ENCODE peak calls at places on chromosome 2, in five cellular contexts. One of them, this sample, is unnamed.

GRCh38 chr2:129894616-129895015 is 84.8 kb upstream of the RAB6C start:
- DNase-seq in stimulated activated naive B cell treated with anti-CD40 and anti-IgM and Interleukin-4, amounts not matched to agents 10 μg/mL and 1 μg/mL and 100 μg/mL, for 72 hours: no peak
- DNase-seq in stromal cell of bone marrow: no peak
- DNase-seq in astrocyte: no peak
- DNase-seq in left ventricle myocardium inferior: no peak
- DNase-seq in this sample: no peak

GRCh38 chr2:210477496-210477895 is 937 bp upstream of the LANCL1 start:
- DNase-seq in stimulated activated naive B cell treated with anti-CD40 and anti-IgM and Interleukin-4, amounts not matched to agents 10 μg/mL and 1 μg/mL and 100 μg/mL, for 72 hours: no peak
- DNase-seq in stromal cell of bone marrow: peak
- DNase-seq in astrocyte: peak
- DNase-seq in left ventricle myocardium inferior: no peak
- DNase-seq in this sample: no peak

GRCh38 chr2:60175290-60175689 is 378.2 kb downstream of the BCL11A start:
- DNase-seq in stimulated activated naive B cell treated with anti-CD40 and anti-IgM and Interleukin-4, amounts not matched to agents 10 μg/mL and 1 μg/mL and 100 μg/mL, for 72 hours: no peak
- DNase-seq in stromal cell of bone marrow: no peak
- DNase-seq in astrocyte: no peak
- DNase-seq in left ventricle myocardium inferior: no peak
- DNase-seq in this sample: no peak

GRCh38 chr2:59998324-59998723 is 555.1 kb downstream of the BCL11A start:
- DNase-seq in stimulated activated naive B cell treated with anti-CD40 and anti-IgM and Interleukin-4, amounts not matched to agents 10 μg/mL and 1 μg/mL and 100 μg/mL, for 72 hours: no peak
- DNase-seq in stromal cell of bone marrow: no peak
- DNase-seq in astrocyte: no peak
- DNase-seq in left ventricle myocardium inferior: no peak
- DNase-seq in this sample: no peak

GRCh38 chr2:58903427-58903826 is 662.3 kb upstream of the FANCL start:
- DNase-seq in stimulated activated naive B cell treated with anti-CD40 and anti-IgM and Interleukin-4, amounts not matched to agents 10 μg/mL and 1 μg/mL and 100 μg/mL, for 72 hours: no peak
- DNase-seq in stromal cell of bone marrow: no peak
- DNase-seq in astrocyte: no peak
- DNase-seq in left ventricle myocardium inferior: no peak
- DNase-seq in this sample: no peak

GRCh38 chr2:10951558-10952414 is 40.1 kb downstream of the KCNF1 start:
- DNase-seq in stimulated activated naive B cell treated with anti-CD40 and anti-IgM and Interleukin-4, amounts not matched to agents 10 μg/mL and 1 μg/mL and 100 μg/mL, for 72 hours: no peak
- DNase-seq in stromal cell of bone marrow: no peak
- DNase-seq in astrocyte: no peak
- DNase-seq in left ventricle myocardium inferior: no peak
- DNase-seq in this sample: no peak

GRCh38 chr2:231708773-231709635 is 679 bp downstream of the PTMA start:
- DNase-seq in stimulated activated naive B cell treated with anti-CD40 and anti-IgM and Interleukin-4, amounts not matched to agents 10 μg/mL and 1 μg/mL and 100 μg/mL, for 72 hours: no peak
- DNase-seq in stromal cell of bone marrow: no peak
- DNase-seq in astrocyte: no peak
- DNase-seq in left ventricle myocardium inferior: peak
- DNase-seq in this sample: peak

GRCh38 chr2:56198936-56199335 is 15.1 kb downstream of the CCDC85A start:
- DNase-seq in stimulated activated naive B cell treated with anti-CD40 and anti-IgM and Interleukin-4, amounts not matched to agents 10 μg/mL and 1 μg/mL and 100 μg/mL, for 72 hours: no peak
- DNase-seq in stromal cell of bone marrow: no peak
- DNase-seq in astrocyte: no peak
- DNase-seq in left ventricle myocardium inferior: no peak
- DNase-seq in this sample: no peak

GRCh38 chr2:240139011-240139441 is 1.4 kb downstream of the OTOS start:
- DNase-seq in stimulated activated naive B cell treated with anti-CD40 and anti-IgM and Interleukin-4, amounts not matched to agents 10 μg/mL and 1 μg/mL and 100 μg/mL, for 72 hours: no peak
- DNase-seq in stromal cell of bone marrow: no peak
- DNase-seq in astrocyte: no peak
- DNase-seq in left ventricle myocardium inferior: no peak
- DNase-seq in this sample: no peak

GRCh38 chr2:27795868-27796277 is 24.4 kb downstream of the MRPL33 start:
- DNase-seq in stimulated activated naive B cell treated with anti-CD40 and anti-IgM and Interleukin-4, amounts not matched to agents 10 μg/mL and 1 μg/mL and 100 μg/mL, for 72 hours: no peak
- DNase-seq in stromal cell of bone marrow: peak
- DNase-seq in astrocyte: peak
- DNase-seq in left ventricle myocardium inferior: no peak
- DNase-seq in this sample: no peak

GRCh38 chr2:11655495-11655894 is 14.5 kb downstream of the NTSR2 start:
- DNase-seq in stimulated activated naive B cell treated with anti-CD40 and anti-IgM and Interleukin-4, amounts not matched to agents 10 μg/mL and 1 μg/mL and 100 μg/mL, for 72 hours: no peak
- DNase-seq in stromal cell of bone marrow: no peak
- DNase-seq in astrocyte: no peak
- DNase-seq in left ventricle myocardium inferior: no peak
- DNase-seq in this sample: no peak

GRCh38 chr2:217289909-217290283 is 430.0 kb upstream of the TNP1 start:
- DNase-seq in stimulated activated naive B cell treated with anti-CD40 and anti-IgM and Interleukin-4, amounts not matched to agents 10 μg/mL and 1 μg/mL and 100 μg/mL, for 72 hours: no peak
- DNase-seq in stromal cell of bone marrow: no peak
- DNase-seq in astrocyte: peak
- DNase-seq in left ventricle myocardium inferior: no peak
- DNase-seq in this sample: no peak

GRCh38 chr2:88085099-88085498 is 17.5 kb downstream of the SMYD1 start:
- DNase-seq in stimulated activated naive B cell treated with anti-CD40 and anti-IgM and Interleukin-4, amounts not matched to agents 10 μg/mL and 1 μg/mL and 100 μg/mL, for 72 hours: no peak
- DNase-seq in stromal cell of bone marrow: no peak
- DNase-seq in astrocyte: no peak
- DNase-seq in left ventricle myocardium inferior: no peak
- DNase-seq in this sample: no peak

GRCh38 chr2:23475473-23475872 is 90.5 kb downstream of the KLHL29 start:
- DNase-seq in stimulated activated naive B cell treated with anti-CD40 and anti-IgM and Interleukin-4, amounts not matched to agents 10 μg/mL and 1 μg/mL and 100 μg/mL, for 72 hours: no peak
- DNase-seq in stromal cell of bone marrow: no peak
- DNase-seq in astrocyte: no peak
- DNase-seq in left ventricle myocardium inferior: no peak
- DNase-seq in this sample: no peak

GRCh38 chr2:203225423-203226039 is 13.3 kb upstream of the CYP20A1 start:
- DNase-seq in stimulated activated naive B cell treated with anti-CD40 and anti-IgM and Interleukin-4, amounts not matched to agents 10 μg/mL and 1 μg/mL and 100 μg/mL, for 72 hours: no peak
- DNase-seq in stromal cell of bone marrow: no peak
- DNase-seq in astrocyte: no peak
- DNase-seq in left ventricle myocardium inferior: no peak
- DNase-seq in this sample: no peak

GRCh38 chr2:70503896-70504295 is 49.7 kb downstream of the TGFA start:
- DNase-seq in stimulated activated naive B cell treated with anti-CD40 and anti-IgM and Interleukin-4, amounts not matched to agents 10 μg/mL and 1 μg/mL and 100 μg/mL, for 72 hours: no peak
- DNase-seq in stromal cell of bone marrow: no peak
- DNase-seq in astrocyte: no peak
- DNase-seq in left ventricle myocardium inferior: no peak
- DNase-seq in this sample: no peak

This sample was measured in stimulated activated naive CD4-positive, alpha-beta T cell treated with Interleukin-2 at 50 U/mL for 16 hours.